ENCODE peak calls at places on chromosomes 6 and 20, in seven cellular contexts. W, O, E, H, I, Y and S are unnamed samples.

GRCh38 chr6:34386316-34387137 is 5.9 kb downstream of the NUDT3 start:
- DNase-seq in H (no peak), Y (no peak), E (peak), I (no peak), O (no peak), W (peak), S (peak)

GRCh38 chr20:42901689-42902518 is 287.8 kb downstream of the PTPRT start:
- DNase-seq in W (no peak), E (no peak), I (no peak), Y (peak), O (peak), H (peak), S (no peak)

GRCh38 chr20:10521068-10521834 is 86.1 kb downstream of the SLX4IP start:
- DNase-seq in Y (no peak), O (no peak), H (no peak), W (peak), E (peak), I (no peak), S (peak)

GRCh38 chr20:24698189-24698588 is 228.8 kb downstream of the SYNDIG1 start:
- DNase-seq in I (no peak), Y (no peak), W (no peak), E (no peak), O (no peak), H (no peak), S (no peak)

GRCh38 chr6:170007468-170008240 is 256.2 kb downstream of the ERMARD start:
- DNase-seq in O (peak), W (no peak), H (no peak), Y (no peak), E (no peak), I (no peak), S (no peak)

GRCh38 chr20:49608752-49609670 is 41.1 kb upstream of the PTGIS start:
- DNase-seq in W (no peak), E (peak), Y (no peak), I (peak), H (peak), O (peak), S (peak)

GRCh38 chr6:169950558-169950957 is 199.1 kb downstream of the ERMARD start:
- DNase-seq in Y (no peak), O (no peak), W (no peak), I (no peak), H (no peak), E (peak), S (peak)

GRCh38 chr6:119728935-119729334 is 379.4 kb upstream of the MAN1A1 start:
- DNase-seq in Y (no peak), I (no peak), E (no peak), O (no peak), W (no peak), H (no peak), S (no peak)

GRCh38 chr6:136535017-136535416 is 15.2 kb downstream of the MAP7 start:
- DNase-seq in E (no peak), W (no peak), O (no peak), Y (no peak), I (no peak), H (no peak), S (no peak)

GRCh38 chr6:70221025-70221714 is 81.7 kb downstream of the COL9A1 start:
- DNase-seq in H (no peak), Y (no peak), I (no peak), W (peak), E (no peak), O (peak), S (peak)

GRCh38 chr6:150025201-150025917 is at the start of gene RAET1L:
- DNase-seq in Y (no peak), H (peak), W (peak), E (peak), I (no peak), O (no peak), S (peak)

GRCh38 chr20:57657537-57658446 is 37.6 kb upstream of the ZBP1 start:
- DNase-seq in Y (no peak), I (peak), E (peak), H (peak), O (no peak), W (no peak), S (peak)

GRCh38 chr6:89776583-89777233 is 42.9 kb downstream of the MDN1 start:
- DNase-seq in O (no peak), W (no peak), H (no peak), E (no peak), Y (no peak), I (no peak), S (no peak)

GRCh38 chr6:25450469-25451198 is 171.5 kb downstream of the CARMIL1 start:
- DNase-seq in W (no peak), I (no peak), E (no peak), H (no peak), O (no peak), Y (no peak), S (no peak)

GRCh38 chr20:61127311-61128044 is 124.6 kb upstream of the CDH4 start:
- DNase-seq in O (no peak), H (no peak), E (peak), I (no peak), Y (no peak), W (peak), S (peak)

GRCh38 chr6:162962093-162962492 is 234.3 kb downstream of the PACRG start:
- DNase-seq in O (no peak), E (no peak), W (peak), I (no peak), Y (no peak), H (no peak), S (peak)

GRCh38 chr6:89357390-89357789 is 4.9 kb upstream of the UBE2J1 start:
- DNase-seq in Y (no peak), O (no peak), I (no peak), W (no peak), E (no peak), H (no peak), S (no peak)

GRCh38 chr6:166627039-166627874 is at the start of gene RPS6KA2:
- DNase-seq in W (peak), E (peak), Y (peak), H (peak), I (peak), O (peak), S (peak)

GRCh38 chr6:96301781-96302180 is 219.8 kb upstream of the UFL1 start:
- DNase-seq in H (no peak), Y (no peak), W (peak), I (no peak), E (peak), O (no peak), S (no peak)

GRCh38 chr6:131037194-131037897 is 25.7 kb downstream of the EPB41L2 start:
- DNase-seq in Y (no peak), H (no peak), O (no peak), W (no peak), I (no peak), E (no peak), S (no peak)

GRCh38 chr6:45222380-45222779 is 105.8 kb upstream of the RUNX2 start:
- DNase-seq in I (no peak), O (no peak), H (no peak), W (no peak), Y (no peak), E (no peak), S (no peak)

GRCh38 chr6:126773122-126773805 is 345.2 kb upstream of the RSPO3 start:
- DNase-seq in H (no peak), Y (no peak), I (no peak), O (peak), E (no peak), W (peak), S (no peak)

GRCh38 chr6:24858154-24858801 is 59.6 kb upstream of the ARMH2 start:
- DNase-seq in E (peak), Y (no peak), O (no peak), H (no peak), W (no peak), I (no peak), S (peak)

GRCh38 chr6:94270040-94270689 is 850.8 kb upstream of the EPHA7 start:
- DNase-seq in H (no peak), O (peak), Y (no peak), I (no peak), E (no peak), W (no peak), S (no peak)

GRCh38 chr6:100175814-100176275 is 181.8 kb upstream of the MCHR2 start:
- DNase-seq in W (peak), O (no peak), H (no peak), Y (no peak), E (peak), I (no peak), S (peak)

GRCh38 chr6:83637953-83638352 is 70.9 kb downstream of the SNAP91 start:
- DNase-seq in E (no peak), W (no peak), O (no peak), H (no peak), I (no peak), Y (no peak), S (no peak)

GRCh38 chr6:134303903-134304302 is 14.0 kb downstream of the SGK1 start:
- DNase-seq in Y (no peak), I (no peak), O (no peak), H (no peak), E (no peak), W (no peak), S (no peak)

GRCh38 chr6:144216668-144217218 is 66.4 kb downstream of the STX11 start:
- DNase-seq in H (no peak), I (no peak), Y (no peak), E (no peak), O (no peak), W (no peak), S (no peak)

GRCh38 chr6:136607932-136608772 is 57.9 kb upstream of the MAP7 start:
- DNase-seq in I (peak), W (peak), O (peak), E (peak), Y (peak), H (peak), S (peak)

GRCh38 chr6:107713214-107713962 is 110.7 kb downstream of the SCML4 start:
- DNase-seq in E (no peak), O (no peak), H (no peak), W (no peak), Y (no peak), I (no peak), S (no peak)

GRCh38 chr6:149565539-149566371 is 420 bp upstream of the GINM1 start:
- DNase-seq in O (peak), W (peak), E (peak), H (peak), I (peak), Y (peak), S (peak)

DNA sequence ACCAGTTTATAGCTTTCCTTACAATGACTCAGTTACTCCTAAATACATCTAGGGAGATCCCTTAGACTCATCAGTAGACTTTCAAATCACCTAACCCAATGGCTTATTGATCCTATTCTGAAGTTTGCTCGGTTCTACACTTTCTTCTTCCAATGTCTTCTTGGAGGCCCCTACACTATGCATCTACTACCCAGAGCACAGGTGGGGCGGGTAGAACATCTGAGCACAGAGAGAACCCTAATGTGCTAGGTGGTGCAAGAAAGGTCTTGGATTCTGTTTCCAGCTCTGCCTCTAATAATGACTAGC is 58.8 kb upstream of the PIM1 start:
- DNase-seq in O (no peak), I (no peak), Y (no peak), E (no peak), H (no peak), W (no peak), S (no peak)
- H3K4me3 ChIP-seq in O (no peak), I (no peak), Y (no peak), E (no peak), H (no peak), W (no peak), S (no peak)

GRCh38 chr6:148144917-148145521 is 197.6 kb upstream of the SASH1 start:
- DNase-seq in I (peak), E (peak), W (peak), H (peak), Y (peak), O (peak), S (peak)
- TF ChIP-seq CTCF in I (peak), E (peak), W (peak), H (peak), Y (peak), O (peak), S (peak)

GRCh38 chr6:103000686-103001085 is 1607.2 kb downstream of the GRIK2 start:
- DNase-seq in H (no peak), Y (no peak), O (no peak), E (no peak), W (no peak), I (no peak), S (no peak)
- H3K4me3 ChIP-seq in H (no peak), Y (no peak), O (no peak), E (no peak), W (no peak), I (no peak), S (no peak)

GRCh38 chr6:5766260-5766659 is 240.5 kb downstream of the NRN1 start:
- DNase-seq in H (no peak), O (no peak), Y (no peak), I (no peak), W (no peak), E (no peak), S (no peak)
- TF ChIP-seq CTCF in H (peak), O (peak), Y (no peak), I (no peak), W (peak), E (no peak), S (peak)

DNA sequence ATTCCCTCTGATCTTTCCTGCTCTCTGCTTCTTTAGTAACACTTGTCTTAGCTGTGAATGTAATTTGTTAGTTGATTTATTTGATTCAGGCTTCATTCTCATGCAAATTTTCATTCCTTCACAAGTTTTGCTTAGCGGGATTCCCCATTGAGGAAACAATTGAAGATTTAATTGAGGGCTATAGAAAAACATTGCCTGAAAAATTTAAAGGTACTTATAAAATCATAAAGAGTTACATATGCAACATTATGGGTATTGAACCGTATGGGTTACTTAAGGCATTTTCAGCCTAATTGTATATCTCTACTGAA is 11.9 kb upstream of the ZSCAN9 start:
- DNase-seq in W (no peak), E (no peak), H (no peak), Y (no peak), O (no peak), I (no peak), S (no peak)
- H3K4me3 ChIP-seq in W (no peak), E (peak), H (no peak), Y (no peak), O (no peak), I (peak), S (peak)

DNA sequence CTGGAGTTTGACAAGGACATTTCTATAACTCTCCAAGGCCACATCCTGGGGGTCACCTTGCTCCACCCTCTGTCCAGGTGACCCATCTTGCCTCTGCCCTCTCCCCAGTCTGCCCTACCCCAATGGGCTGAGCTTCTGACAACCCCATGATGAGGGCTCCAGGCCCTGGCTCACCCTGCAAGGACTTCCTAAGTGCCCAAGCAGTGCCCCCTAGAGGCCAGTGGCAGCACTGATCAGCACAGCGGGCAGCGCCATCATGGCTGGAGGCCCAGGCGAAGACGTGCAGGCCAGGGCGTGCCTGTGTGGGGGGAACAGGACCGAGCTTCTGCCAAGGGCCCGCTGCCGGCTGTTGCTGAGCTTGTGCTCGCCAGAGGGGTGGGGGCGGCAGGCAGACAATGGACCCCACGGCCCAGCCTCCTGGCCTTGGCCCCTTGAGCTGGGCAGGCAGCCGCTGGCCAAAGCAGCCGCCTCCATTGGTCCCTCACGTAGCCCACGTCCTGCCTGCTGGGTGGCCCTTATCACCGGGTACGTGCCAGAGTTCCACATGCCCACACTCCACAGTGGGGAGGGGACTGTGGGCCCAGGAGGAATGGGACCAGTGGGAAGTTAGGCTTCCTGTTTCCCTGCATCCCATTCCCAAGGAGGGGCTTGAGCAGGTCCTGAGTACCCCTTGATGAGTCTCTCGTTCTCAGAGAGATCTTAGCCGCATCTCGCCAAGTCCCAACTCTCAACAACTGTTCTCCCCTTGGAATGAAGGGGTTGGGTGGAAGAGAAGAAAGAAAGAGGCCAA is 64.3 kb downstream of the MRPL14 start:
- DNase-seq in E (peak), H (no peak), Y (no peak), O (no peak), W (no peak), I (no peak), S (peak)
- TF ChIP-seq CTCF in E (peak), H (peak), Y (peak), O (peak), W (peak), I (peak), S (peak)

GRCh38 chr20:5570031-5570430 is 180.2 kb upstream of the SHLD1 start:
- DNase-seq in W (no peak), H (no peak), E (no peak), I (no peak), Y (no peak), O (no peak), S (no peak)
- H3K4me3 ChIP-seq in W (no peak), H (no peak), E (no peak), I (no peak), Y (no peak), O (no peak), S (no peak)